ENCODE peak calls at places on chromosomes 12 and 14, in nine cellular contexts. W is A549; L is stimulated activated naive B cell treated with anti-CD40 and anti-IgM and Interleukin-4, amounts not matched to agents 10 μg/mL and 1 μg/mL and 100 μg/mL, for 72 hours; F is GM13977; P is kidney; K is stimulated activated CD8-positive, alpha-beta memory T cell treated with anti-CD3 and anti-CD28 coated beads, Interleukin-4, amount 100 ng/mL, for 1 hour; S is activated naive CD8-positive, alpha-beta T cell treated with anti-CD3 and anti-CD28 coated beads, Interleukin-2, amount 50 U/mL, for 24 hours; J is stimulated activated CD4-positive, alpha-beta T cell treated with anti-CD3 and anti-CD28 coated beads, TNF-alpha, amount 100 ng/mL, for 4 hours; Q is amniotic stem cell. N is an unnamed sample.

GRCh38 chr14:94037954-94038353 is 11.8 kb downstream of the OTUB2 start:
- DNase-seq in W (no peak), L (no peak), F (no peak), P (no peak), K (no peak), S (no peak), J (no peak), Q (no peak), N (no peak)

GRCh38 chr12:30989754-30990153 is 63.2 kb downstream of the TSPAN11 start:
- DNase-seq in W (peak), L (no peak), F (peak), P (no peak), K (no peak), S (no peak), J (no peak), Q (no peak), N (no peak)

GRCh38 chr12:13210022-13210539 is 13.6 kb downstream of the EMP1 start:
- DNase-seq in W (no peak), L (no peak), F (no peak), P (no peak), K (no peak), S (no peak), J (no peak), Q (no peak), N (no peak)

GRCh38 chr14:97217094-97217885 is 420.1 kb downstream of the VRK1 start:
- DNase-seq in W (no peak), L (no peak), F (no peak), P (no peak), K (no peak), S (no peak), J (no peak), Q (no peak), N (no peak)

GRCh38 chr12:6826125-6826733 is 2.0 kb upstream of the P3H3 start:
- DNase-seq in W (no peak), L (no peak), F (no peak), P (no peak), K (no peak), S (no peak), J (no peak), Q (no peak), N (no peak)

GRCh38 chr12:47367912-47368537 is 288.3 kb upstream of the AMIGO2 start:
- DNase-seq in W (no peak), L (no peak), F (no peak), P (no peak), K (no peak), S (no peak), J (no peak), Q (no peak), N (no peak)

GRCh38 chr14:100884456-100884855 is 19.1 kb downstream of the RTL1 start:
- DNase-seq in W (no peak), L (no peak), F (no peak), P (peak), K (no peak), S (no peak), J (no peak), Q (no peak), N (no peak)

GRCh38 chr12:14327717-14328116 is 37.8 kb upstream of the ATF7IP start:
- DNase-seq in W (no peak), L (no peak), F (no peak), P (no peak), K (no peak), S (no peak), J (no peak), Q (no peak), N (peak)

GRCh38 chr14:32900602-32901001 is 38.1 kb upstream of the NPAS3 start:
- DNase-seq in W (no peak), L (no peak), F (no peak), P (no peak), K (no peak), S (no peak), J (no peak), Q (no peak), N (no peak)

GRCh38 chr14:104350463-104351185 is 212.2 kb downstream of the KIF26A start:
- DNase-seq in W (no peak), L (no peak), F (no peak), P (no peak), K (no peak), S (no peak), J (no peak), Q (no peak), N (no peak)

GRCh38 chr12:69966409-69966808 is 141.4 kb downstream of the MYRFL start:
- DNase-seq in W (peak), L (no peak), F (no peak), P (no peak), K (no peak), S (no peak), J (no peak), Q (no peak), N (no peak)

GRCh38 chr12:93970892-93971688 is 177.3 kb upstream of the PLXNC1 start:
- DNase-seq in W (no peak), L (no peak), F (no peak), P (no peak), K (no peak), S (no peak), J (no peak), Q (no peak), N (no peak)

N was measured in AG09319.